ENCODE peak calls at places on chromosomes 1 and 21, in four cellular contexts. K is B cell, B is IMR-90, T is fibroblast of mammary gland. O is an unnamed sample.

GRCh38 chr1:44941424-44942324 is 44.7 kb downstream of the EIF2B3 start:
- DNase-seq in K (no peak), B (no peak), T (no peak), O (no peak)

GRCh38 chr1:232844791-232845190 is 39.6 kb downstream of the MAP10 start:
- DNase-seq in B (peak), K (no peak), T (peak), O (no peak)

GRCh38 chr1:89394851-89395250 is 31.0 kb downstream of the GBP6 start:
- DNase-seq in K (no peak), B (no peak), T (no peak), O (no peak)

GRCh38 chr1:212532469-212533235 is 75.9 kb upstream of the ATF3 start:
- DNase-seq in B (no peak), T (no peak), K (no peak), O (no peak)

GRCh38 chr1:154716012-154716411 is 108.0 kb upstream of the ADAR start:
- DNase-seq in T (peak), B (no peak), K (no peak), O (no peak)

GRCh38 chr1:109782514-109782913 is 18.8 kb upstream of the EPS8L3 start:
- DNase-seq in K (no peak), B (peak), T (no peak), O (no peak)

GRCh38 chr21:37072239-37072987 is 458 bp downstream of the PIGP start:
- DNase-seq in B (peak), K (no peak), T (peak), O (no peak)

GRCh38 chr1:234369784-234370183 is 3.5 kb upstream of the COA6 start:
- DNase-seq in T (peak), K (no peak), B (peak), O (no peak)

GRCh38 chr1:181255270-181255929 is 166.9 kb downstream of the IER5 start:
- DNase-seq in T (peak), K (no peak), B (peak), O (no peak)

GRCh38 chr1:59433440-59433813 is 136.5 kb downstream of the FGGY start:
- DNase-seq in T (peak), K (no peak), B (no peak), O (no peak)

GRCh38 chr1:110412576-110412975 is 5.1 kb upstream of the LAMTOR5 start:
- DNase-seq in K (peak), B (peak), T (peak), O (peak)

GRCh38 chr1:179021873-179022272 is 3.8 kb upstream of the FAM20B start:
- DNase-seq in K (no peak), T (peak), B (peak), O (no peak)

GRCh38 chr1:229420765-229421164 is 13.1 kb downstream of the ACTA1 start:
- DNase-seq in T (no peak), B (no peak), K (no peak), O (peak)

GRCh38 chr1:90616395-90616794 is 100.7 kb downstream of the BARHL2 start:
- DNase-seq in T (no peak), K (no peak), B (no peak), O (peak)

GRCh38 chr21:44303490-44303981 is 3.7 kb downstream of the PFKL start:
- DNase-seq in T (no peak), B (no peak), K (no peak), O (no peak)

GRCh38 chr1:9766759-9767442 is 56.9 kb downstream of the CLSTN1 start:
- DNase-seq in T (peak), B (peak), K (no peak), O (no peak)

GRCh38 chr1:77888071-77888428 is 374 bp upstream of the NEXN start:
- DNase-seq in B (peak), T (peak), K (peak), O (no peak)

GRCh38 chr1:6601049-6601864 is 1.4 kb downstream of the KLHL21 start:
- DNase-seq in T (peak), K (peak), B (peak), O (peak)

GRCh38 chr1:234331511-234331910 is 41.7 kb upstream of the COA6 start:
- DNase-seq in K (no peak), T (peak), B (peak), O (no peak)

GRCh38 chr1:244104309-244105060 is 53.4 kb downstream of the ZBTB18 start:
- DNase-seq in B (peak), T (peak), K (no peak), O (no peak)

GRCh38 chr1:248622491-248623106 is 12.3 kb downstream of the OR2T11 start:
- DNase-seq in T (peak), K (peak), B (peak), O (peak)

GRCh38 chr1:25649505-25650218 is 33.1 kb downstream of the MAN1C1 start:
- DNase-seq in T (no peak), B (no peak), K (no peak), O (no peak)

GRCh38 chr1:212133319-212133718 is 97.8 kb downstream of the DTL start:
- DNase-seq in T (no peak), K (no peak), B (no peak), O (no peak)

GRCh38 chr1:94285026-94285654 is 47.8 kb upstream of the ARHGAP29 start:
- DNase-seq in K (no peak), T (peak), B (peak), O (no peak)

GRCh38 chr1:30087465-30087864 is 635.9 kb downstream of the MATN1 start:
- DNase-seq in K (no peak), B (no peak), T (no peak), O (no peak)

GRCh38 chr1:78060857-78061563 is 15.2 kb downstream of the GIPC2 start:
- DNase-seq in T (no peak), B (no peak), K (no peak), O (peak)

DNA sequence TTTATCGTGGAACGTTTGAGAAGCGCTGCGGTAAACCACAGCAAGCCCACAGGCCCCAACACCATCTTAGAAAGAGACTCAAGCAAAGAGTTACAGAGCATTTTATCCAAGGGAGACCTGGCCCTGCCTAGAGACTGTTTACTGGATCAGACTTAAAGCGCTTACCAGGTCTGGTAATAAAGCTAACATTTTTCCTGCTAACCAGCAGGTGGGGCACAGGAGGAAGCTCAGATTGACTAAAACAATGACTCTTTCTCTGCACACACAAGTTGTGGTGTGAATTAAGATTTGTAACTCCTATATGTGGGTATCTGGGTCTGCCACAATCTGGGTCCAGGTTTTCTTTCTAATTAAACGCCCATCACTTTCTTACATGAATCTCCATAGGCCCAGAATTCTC is 136.5 kb upstream of the ETS2 start:
- DNase-seq in K (no peak), B (peak), T (peak), O (no peak)
- TF ChIP-seq CTCF in K (no peak), B (peak), T (peak), O (peak)

GRCh38 chr1:65022264-65022663 is 55.9 kb upstream of the JAK1 start:
- DNase-seq in B (no peak), T (peak), K (no peak), O (no peak)

GRCh38 chr1:65025794-65026193 is 59.4 kb upstream of the JAK1 start:
- DNase-seq in K (no peak), T (no peak), B (no peak), O (no peak)

GRCh38 chr1:65026235-65026634 is 59.9 kb upstream of the JAK1 start:
- DNase-seq in T (peak), B (no peak), K (no peak), O (no peak)

GRCh38 chr1:65021792-65022191 is 55.4 kb upstream of the JAK1 start:
- DNase-seq in B (no peak), T (no peak), K (no peak), O (no peak)

DNA sequence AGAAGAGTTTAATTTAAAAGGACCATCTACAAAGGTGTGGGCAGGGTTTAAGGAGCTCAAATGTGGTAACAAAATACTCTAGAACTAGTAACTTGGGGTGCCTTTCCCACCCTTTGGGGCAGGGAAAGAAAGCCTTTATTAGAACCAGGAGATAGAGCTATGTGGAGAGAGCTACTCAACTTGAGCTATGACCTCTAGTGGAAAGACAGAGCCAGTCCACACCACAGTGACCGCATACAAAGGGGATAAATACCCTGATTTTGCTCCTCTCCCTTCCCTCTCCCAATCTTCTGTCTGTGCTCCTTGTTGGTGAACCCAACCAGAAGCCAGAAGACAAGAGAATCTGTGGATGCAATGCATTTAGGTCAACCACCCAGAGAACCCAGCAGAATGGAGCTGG is 54.4 kb upstream of the JAK1 start:
- DNase-seq in K (no peak), B (peak), T (peak), O (no peak)
- TF ChIP-seq CTCF in K (peak), B (peak), T (peak), O (peak)

DNA sequence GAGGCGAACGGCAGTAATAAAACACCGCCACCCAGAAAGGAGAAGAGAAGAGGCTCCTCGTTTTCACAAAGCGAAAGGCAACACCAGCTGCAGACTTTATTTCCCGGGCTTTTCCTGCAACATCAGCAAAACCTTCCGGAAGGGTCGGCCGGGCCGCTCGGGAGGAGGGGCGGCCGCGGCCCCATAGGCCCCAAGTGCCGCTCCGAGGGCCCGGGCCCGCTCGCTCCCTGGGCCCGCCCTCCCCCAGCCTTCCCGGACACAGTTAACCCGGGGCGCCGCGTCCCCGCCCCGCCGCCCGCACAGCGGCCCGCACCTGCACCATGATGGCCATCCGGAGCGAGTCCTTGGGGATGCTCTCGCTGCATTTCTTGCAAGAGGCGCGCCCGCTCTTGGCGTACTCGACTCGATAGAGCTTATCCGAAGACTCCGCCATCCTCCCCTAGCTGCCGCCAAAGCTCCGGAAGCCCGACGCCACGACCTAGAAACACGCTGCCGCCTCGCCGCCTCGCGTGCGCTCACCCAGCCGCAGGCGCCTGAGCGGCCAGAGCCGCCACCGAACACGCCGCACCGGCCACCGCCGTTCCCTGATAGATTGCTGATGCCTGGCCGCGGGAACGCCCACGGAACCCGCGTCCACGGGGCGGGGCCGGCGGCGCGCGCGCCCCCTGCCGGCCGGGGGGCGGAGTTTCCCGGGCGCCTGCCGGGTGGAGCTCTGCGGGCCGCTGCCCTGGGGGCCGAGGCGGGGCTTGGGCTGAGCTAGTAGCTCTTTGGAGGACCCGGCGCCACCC is at the start of gene PARP1:
- DNase-seq in B (peak), T (peak), K (peak), O (peak)
- TF ChIP-seq CTCF in B (peak), T (no peak), K (peak), O (peak)

GRCh38 chr1:200038987-200039848 is 11.7 kb downstream of the NR5A2 start:
- DNase-seq in K (peak), T (peak), B (no peak), O (peak)
- TF ChIP-seq CTCF in K (no peak), T (no peak), B (no peak), O (no peak)

GRCh38 chr21:42892931-42893660 is at the start of gene NDUFV3:
- DNase-seq in B (peak), T (peak), K (peak), O (peak)
- TF ChIP-seq CTCF in B (no peak), T (no peak), K (no peak), O (no peak)

GRCh38 chr21:19507682-19508260 is 1104.2 kb upstream of the TMPRSS15 start:
- DNase-seq in K (no peak), T (peak), B (no peak), O (no peak)
- TF ChIP-seq CTCF in K (peak), T (peak), B (no peak), O (no peak)

GRCh38 chr1:162728597-162728996 is 61.9 kb upstream of the HSD17B7 start:
- DNase-seq in T (no peak), K (no peak), B (no peak), O (no peak)
- TF ChIP-seq CTCF in T (no peak), K (no peak), B (no peak), O (no peak)

GRCh38 chr1:42523171-42523570 is 60.1 kb downstream of the CCDC30 start:
- DNase-seq in T (no peak), K (no peak), B (no peak), O (no peak)
- TF ChIP-seq CTCF in T (no peak), K (no peak), B (no peak), O (no peak)